ENCODE peak calls at places on chromosome 5, in seven cellular contexts. One of them, this sample, is unnamed.
A peak's percentile ranks its signal among the peaks of the same experiment; 100 is the strongest.

GRCh38 chr5:151596839-151597539 is 5.9 kb upstream of the FAT2 start:
- DNase-seq in stimulated activated CD8-positive, alpha-beta memory T cell treated with anti-CD3 and anti-CD28 coated beads, Interleukin-2, amount 100 ng/mL, for 48 hours: no peak
- DNase-seq in kidney epithelial cell: no peak
- DNase-seq in B cell: no peak
- DNase-seq in type B pancreatic cell: no peak
- DNase-seq in T1000: no peak
- DNase-seq in activated CD4-positive, alpha-beta T cell treated with anti-CD3 and anti-CD28 coated beads for 48 hours: no peak
- DNase-seq in this sample: peak; percentile 41

GRCh38 chr5:156191547-156191946 is 135.4 kb upstream of the SGCD start:
- DNase-seq in stimulated activated CD8-positive, alpha-beta memory T cell treated with anti-CD3 and anti-CD28 coated beads, Interleukin-2, amount 100 ng/mL, for 48 hours: no peak
- DNase-seq in T1000: no peak
- DNase-seq in B cell: no peak
- DNase-seq in type B pancreatic cell: no peak
- DNase-seq in activated CD4-positive, alpha-beta T cell treated with anti-CD3 and anti-CD28 coated beads for 48 hours: no peak
- DNase-seq in kidney epithelial cell: no peak
- DNase-seq in this sample: no peak

GRCh38 chr5:176341325-176342198 is 20.0 kb downstream of the KIAA1191 start:
- DNase-seq in B cell: no peak
- DNase-seq in type B pancreatic cell: no peak
- DNase-seq in stimulated activated CD8-positive, alpha-beta memory T cell treated with anti-CD3 and anti-CD28 coated beads, Interleukin-2, amount 100 ng/mL, for 48 hours: no peak
- DNase-seq in activated CD4-positive, alpha-beta T cell treated with anti-CD3 and anti-CD28 coated beads for 48 hours: no peak
- DNase-seq in kidney epithelial cell: no peak
- DNase-seq in T1000: no peak
- DNase-seq in this sample: no peak

GRCh38 chr5:134101686-134102439 is 12.6 kb upstream of the TCF7 start:
- DNase-seq in type B pancreatic cell: no peak
- DNase-seq in T1000: no peak
- DNase-seq in B cell: peak; percentile 84
- DNase-seq in stimulated activated CD8-positive, alpha-beta memory T cell treated with anti-CD3 and anti-CD28 coated beads, Interleukin-2, amount 100 ng/mL, for 48 hours: peak; percentile 65
- DNase-seq in kidney epithelial cell: no peak
- DNase-seq in activated CD4-positive, alpha-beta T cell treated with anti-CD3 and anti-CD28 coated beads for 48 hours: peak; percentile 84
- DNase-seq in this sample: no peak

GRCh38 chr5:38871790-38872551 is 26.2 kb downstream of the OSMR start:
- DNase-seq in type B pancreatic cell: no peak
- DNase-seq in B cell: no peak
- DNase-seq in T1000: peak; percentile 70
- DNase-seq in activated CD4-positive, alpha-beta T cell treated with anti-CD3 and anti-CD28 coated beads for 48 hours: no peak
- DNase-seq in kidney epithelial cell: peak; percentile 100
- DNase-seq in stimulated activated CD8-positive, alpha-beta memory T cell treated with anti-CD3 and anti-CD28 coated beads, Interleukin-2, amount 100 ng/mL, for 48 hours: no peak
- DNase-seq in this sample: peak; percentile 95

GRCh38 chr5:73030995-73031394 is 75.2 kb downstream of the FCHO2 start:
- DNase-seq in kidney epithelial cell: peak; percentile 80
- DNase-seq in stimulated activated CD8-positive, alpha-beta memory T cell treated with anti-CD3 and anti-CD28 coated beads, Interleukin-2, amount 100 ng/mL, for 48 hours: no peak
- DNase-seq in activated CD4-positive, alpha-beta T cell treated with anti-CD3 and anti-CD28 coated beads for 48 hours: no peak
- DNase-seq in B cell: no peak
- DNase-seq in T1000: peak; percentile 15
- DNase-seq in type B pancreatic cell: no peak
- DNase-seq in this sample: peak; percentile 84

GRCh38 chr5:8184455-8185063 is 315.6 kb downstream of the MTRR start:
- DNase-seq in kidney epithelial cell: no peak
- DNase-seq in stimulated activated CD8-positive, alpha-beta memory T cell treated with anti-CD3 and anti-CD28 coated beads, Interleukin-2, amount 100 ng/mL, for 48 hours: peak; percentile 7
- DNase-seq in T1000: no peak
- DNase-seq in activated CD4-positive, alpha-beta T cell treated with anti-CD3 and anti-CD28 coated beads for 48 hours: peak; percentile 58
- DNase-seq in B cell: peak; percentile 18
- DNase-seq in type B pancreatic cell: no peak
- DNase-seq in this sample: peak; percentile 2

GRCh38 chr5:172679621-172680212 is 38.7 kb downstream of the NEURL1B start:
- DNase-seq in T1000: no peak
- DNase-seq in type B pancreatic cell: no peak
- DNase-seq in B cell: no peak
- DNase-seq in activated CD4-positive, alpha-beta T cell treated with anti-CD3 and anti-CD28 coated beads for 48 hours: no peak
- DNase-seq in stimulated activated CD8-positive, alpha-beta memory T cell treated with anti-CD3 and anti-CD28 coated beads, Interleukin-2, amount 100 ng/mL, for 48 hours: no peak
- DNase-seq in kidney epithelial cell: no peak
- DNase-seq in this sample: no peak

GRCh38 chr5:113574417-113574816 is 60.9 kb downstream of the YTHDC2 start:
- DNase-seq in type B pancreatic cell: no peak
- DNase-seq in kidney epithelial cell: peak; percentile 60
- DNase-seq in B cell: no peak
- DNase-seq in stimulated activated CD8-positive, alpha-beta memory T cell treated with anti-CD3 and anti-CD28 coated beads, Interleukin-2, amount 100 ng/mL, for 48 hours: no peak
- DNase-seq in activated CD4-positive, alpha-beta T cell treated with anti-CD3 and anti-CD28 coated beads for 48 hours: no peak
- DNase-seq in T1000: peak; percentile 26
- DNase-seq in this sample: peak; percentile 54

GRCh38 chr5:1118738-1119137 is 6.9 kb upstream of the SLC12A7 start:
- DNase-seq in B cell: no peak
- DNase-seq in kidney epithelial cell: no peak
- DNase-seq in stimulated activated CD8-positive, alpha-beta memory T cell treated with anti-CD3 and anti-CD28 coated beads, Interleukin-2, amount 100 ng/mL, for 48 hours: no peak
- DNase-seq in activated CD4-positive, alpha-beta T cell treated with anti-CD3 and anti-CD28 coated beads for 48 hours: no peak
- DNase-seq in type B pancreatic cell: no peak
- DNase-seq in T1000: no peak
- DNase-seq in this sample: peak; percentile 9

GRCh38 chr5:73494716-73495115 is 3.5 kb upstream of the BTF3 start:
- DNase-seq in type B pancreatic cell: no peak
- DNase-seq in T1000: no peak
- DNase-seq in kidney epithelial cell: no peak
- DNase-seq in B cell: no peak
- DNase-seq in stimulated activated CD8-positive, alpha-beta memory T cell treated with anti-CD3 and anti-CD28 coated beads, Interleukin-2, amount 100 ng/mL, for 48 hours: no peak
- DNase-seq in activated CD4-positive, alpha-beta T cell treated with anti-CD3 and anti-CD28 coated beads for 48 hours: no peak
- DNase-seq in this sample: no peak

GRCh38 chr5:14035859-14036440 is 91.5 kb upstream of the DNAH5 start:
- DNase-seq in stimulated activated CD8-positive, alpha-beta memory T cell treated with anti-CD3 and anti-CD28 coated beads, Interleukin-2, amount 100 ng/mL, for 48 hours: no peak
- DNase-seq in kidney epithelial cell: peak; percentile 100
- DNase-seq in B cell: no peak
- DNase-seq in T1000: peak; percentile 73
- DNase-seq in activated CD4-positive, alpha-beta T cell treated with anti-CD3 and anti-CD28 coated beads for 48 hours: no peak
- DNase-seq in type B pancreatic cell: no peak
- DNase-seq in this sample: peak; percentile 99

GRCh38 chr5:180315762-180316212 is 23.9 kb upstream of the MAPK9 start:
- DNase-seq in T1000: no peak
- DNase-seq in stimulated activated CD8-positive, alpha-beta memory T cell treated with anti-CD3 and anti-CD28 coated beads, Interleukin-2, amount 100 ng/mL, for 48 hours: peak; percentile 47
- DNase-seq in kidney epithelial cell: no peak
- DNase-seq in activated CD4-positive, alpha-beta T cell treated with anti-CD3 and anti-CD28 coated beads for 48 hours: peak; percentile 85
- DNase-seq in type B pancreatic cell: no peak
- DNase-seq in B cell: peak; percentile 82
- DNase-seq in this sample: no peak

GRCh38 chr5:141094481-141095262 is at the start of gene PCDHB2:
- DNase-seq in activated CD4-positive, alpha-beta T cell treated with anti-CD3 and anti-CD28 coated beads for 48 hours: no peak
- DNase-seq in type B pancreatic cell: no peak
- DNase-seq in B cell: no peak
- DNase-seq in T1000: peak; percentile 60
- DNase-seq in stimulated activated CD8-positive, alpha-beta memory T cell treated with anti-CD3 and anti-CD28 coated beads, Interleukin-2, amount 100 ng/mL, for 48 hours: no peak
- DNase-seq in kidney epithelial cell: no peak
- DNase-seq in this sample: peak; percentile 52

GRCh38 chr5:110109685-110110084 is 420.0 kb downstream of the MAN2A1 start:
- DNase-seq in activated CD4-positive, alpha-beta T cell treated with anti-CD3 and anti-CD28 coated beads for 48 hours: no peak
- DNase-seq in kidney epithelial cell: no peak
- DNase-seq in T1000: no peak
- DNase-seq in type B pancreatic cell: no peak
- DNase-seq in B cell: no peak
- DNase-seq in stimulated activated CD8-positive, alpha-beta memory T cell treated with anti-CD3 and anti-CD28 coated beads, Interleukin-2, amount 100 ng/mL, for 48 hours: no peak
- DNase-seq in this sample: no peak

GRCh38 chr5:41748631-41749030 is 121.6 kb downstream of the OXCT1 start:
- DNase-seq in activated CD4-positive, alpha-beta T cell treated with anti-CD3 and anti-CD28 coated beads for 48 hours: peak; percentile 54
- DNase-seq in B cell: no peak
- DNase-seq in kidney epithelial cell: peak; percentile 83
- DNase-seq in stimulated activated CD8-positive, alpha-beta memory T cell treated with anti-CD3 and anti-CD28 coated beads, Interleukin-2, amount 100 ng/mL, for 48 hours: peak; percentile 1
- DNase-seq in type B pancreatic cell: no peak
- DNase-seq in T1000: no peak
- DNase-seq in this sample: peak; percentile 89

GRCh38 chr5:179680780-179681411 is at the start of gene CBY3:
- DNase-seq in B cell: no peak
- DNase-seq in kidney epithelial cell: no peak
- DNase-seq in T1000: no peak
- DNase-seq in type B pancreatic cell: no peak
- DNase-seq in stimulated activated CD8-positive, alpha-beta memory T cell treated with anti-CD3 and anti-CD28 coated beads, Interleukin-2, amount 100 ng/mL, for 48 hours: no peak
- DNase-seq in activated CD4-positive, alpha-beta T cell treated with anti-CD3 and anti-CD28 coated beads for 48 hours: no peak
- DNase-seq in this sample: peak; percentile 53

GRCh38 chr5:154334406-154335041 is 111.3 kb upstream of the SAP30L start:
- DNase-seq in activated CD4-positive, alpha-beta T cell treated with anti-CD3 and anti-CD28 coated beads for 48 hours: no peak
- DNase-seq in type B pancreatic cell: no peak
- DNase-seq in T1000: no peak
- DNase-seq in stimulated activated CD8-positive, alpha-beta memory T cell treated with anti-CD3 and anti-CD28 coated beads, Interleukin-2, amount 100 ng/mL, for 48 hours: no peak
- DNase-seq in kidney epithelial cell: no peak
- DNase-seq in B cell: no peak
- DNase-seq in this sample: no peak

This sample was measured in kidney glomerular epithelial cell.